ENCODE peak calls at places on chromosomes 3 and 15, in six cellular contexts. One of them, this sample, is unnamed.
A peak's percentile ranks its signal among the peaks of the same experiment; 100 is the strongest.

GRCh38 chr15:29571728-29572454 is 250.4 kb downstream of the TJP1 start:
- DNase-seq in BJ: no peak
- DNase-seq in bronchial epithelial cell: no peak
- DNase-seq in uterus: no peak
- DNase-seq in brain microvascular endothelial cell: no peak
- DNase-seq in lung: no peak
- DNase-seq in this sample: no peak

GRCh38 chr3:104044002-104044401 is 1322.7 kb upstream of the ALCAM start:
- DNase-seq in lung: no peak
- DNase-seq in uterus: no peak
- DNase-seq in BJ: no peak
- DNase-seq in bronchial epithelial cell: peak; percentile 33
- DNase-seq in brain microvascular endothelial cell: no peak
- DNase-seq in this sample: no peak

GRCh38 chr15:60591491-60592385 is 112.8 kb upstream of the ICE2 start:
- DNase-seq in brain microvascular endothelial cell: no peak
- DNase-seq in uterus: peak; percentile 34
- DNase-seq in BJ: no peak
- DNase-seq in lung: peak; percentile 46
- DNase-seq in bronchial epithelial cell: no peak
- DNase-seq in this sample: no peak

GRCh38 chr3:15306979-15307359 is 25.4 kb downstream of the SH3BP5 start:
- DNase-seq in bronchial epithelial cell: no peak
- DNase-seq in brain microvascular endothelial cell: no peak
- DNase-seq in lung: no peak
- DNase-seq in uterus: no peak
- DNase-seq in BJ: no peak
- DNase-seq in this sample: no peak

GRCh38 chr3:113084777-113085176 is 94.0 kb downstream of the GTPBP8 start:
- DNase-seq in lung: no peak
- DNase-seq in uterus: peak; percentile 55
- DNase-seq in BJ: peak; percentile 84
- DNase-seq in brain microvascular endothelial cell: peak; percentile 31
- DNase-seq in bronchial epithelial cell: peak; percentile 25
- DNase-seq in this sample: no peak

GRCh38 chr15:23565395-23566069 is at the start of gene MKRN3:
- DNase-seq in brain microvascular endothelial cell: no peak
- DNase-seq in BJ: no peak
- DNase-seq in lung: no peak
- DNase-seq in uterus: no peak
- DNase-seq in bronchial epithelial cell: no peak
- DNase-seq in this sample: no peak

GRCh38 chr3:139555249-139555648 is 15.7 kb upstream of the RBP1 start:
- DNase-seq in BJ: no peak
- DNase-seq in uterus: no peak
- DNase-seq in bronchial epithelial cell: no peak
- DNase-seq in brain microvascular endothelial cell: no peak
- DNase-seq in lung: no peak
- DNase-seq in this sample: no peak

GRCh38 chr3:69890691-69891090 is 108.8 kb upstream of the SAMMSON start:
- DNase-seq in lung: no peak
- DNase-seq in BJ: no peak
- DNase-seq in brain microvascular endothelial cell: no peak
- DNase-seq in uterus: no peak
- DNase-seq in bronchial epithelial cell: peak; percentile 59
- DNase-seq in this sample: no peak

GRCh38 chr3:180036092-180036677 is 552 bp downstream of the PEX5L start:
- DNase-seq in BJ: no peak
- DNase-seq in bronchial epithelial cell: no peak
- DNase-seq in lung: no peak
- DNase-seq in uterus: no peak
- DNase-seq in brain microvascular endothelial cell: no peak
- DNase-seq in this sample: no peak

GRCh38 chr3:162586591-162586990 is 1090.0 kb downstream of the OTOL1 start:
- DNase-seq in lung: no peak
- DNase-seq in bronchial epithelial cell: no peak
- DNase-seq in uterus: no peak
- DNase-seq in BJ: no peak
- DNase-seq in brain microvascular endothelial cell: peak; percentile 16
- DNase-seq in this sample: no peak

GRCh38 chr15:70375586-70375985 is 277.9 kb upstream of the TLE3 start:
- DNase-seq in brain microvascular endothelial cell: no peak
- DNase-seq in BJ: no peak
- DNase-seq in bronchial epithelial cell: no peak
- DNase-seq in uterus: no peak
- DNase-seq in lung: no peak
- DNase-seq in this sample: no peak

GRCh38 chr3:107957506-107957905 is 133.3 kb downstream of the CD47 start:
- DNase-seq in bronchial epithelial cell: no peak
- DNase-seq in uterus: no peak
- DNase-seq in brain microvascular endothelial cell: no peak
- DNase-seq in BJ: no peak
- DNase-seq in lung: no peak
- DNase-seq in this sample: no peak

GRCh38 chr15:100115711-100116090 is 226.1 kb downstream of the ADAMTS17 start:
- DNase-seq in brain microvascular endothelial cell: peak; percentile 65
- DNase-seq in lung: no peak
- DNase-seq in BJ: no peak
- DNase-seq in uterus: peak; percentile 45
- DNase-seq in bronchial epithelial cell: peak; percentile 79
- DNase-seq in this sample: no peak

GRCh38 chr15:57686657-57687056 is 19.9 kb upstream of the POLR2M start:
- DNase-seq in BJ: no peak
- DNase-seq in brain microvascular endothelial cell: peak; percentile 78
- DNase-seq in uterus: no peak
- DNase-seq in lung: no peak
- DNase-seq in bronchial epithelial cell: no peak
- DNase-seq in this sample: no peak

GRCh38 chr15:68210821-68211655 is 5.9 kb upstream of the CALML4 start:
- DNase-seq in lung: peak; percentile 47
- DNase-seq in brain microvascular endothelial cell: no peak
- DNase-seq in uterus: peak; percentile 64
- DNase-seq in BJ: no peak
- DNase-seq in bronchial epithelial cell: no peak
- DNase-seq in this sample: no peak

GRCh38 chr15:83010709-83011270 is 649 bp downstream of the C15orf40 start:
- DNase-seq in BJ: peak; percentile 20
- DNase-seq in lung: peak; percentile 84
- DNase-seq in brain microvascular endothelial cell: peak; percentile 78
- DNase-seq in uterus: peak; percentile 36
- DNase-seq in bronchial epithelial cell: peak; percentile 70
- DNase-seq in this sample: peak; percentile 28

GRCh38 chr3:104596551-104596950 is 770.2 kb upstream of the ALCAM start:
- DNase-seq in bronchial epithelial cell: peak; percentile 67
- DNase-seq in lung: no peak
- DNase-seq in BJ: no peak
- DNase-seq in brain microvascular endothelial cell: peak; percentile 37
- DNase-seq in uterus: no peak
- DNase-seq in this sample: peak; percentile 34

GRCh38 chr3:169148448-169149348 is 514.8 kb downstream of the MECOM start:
- DNase-seq in BJ: no peak
- DNase-seq in bronchial epithelial cell: peak; percentile 39
- DNase-seq in uterus: peak; percentile 24
- DNase-seq in brain microvascular endothelial cell: peak; percentile 0
- DNase-seq in lung: no peak
- DNase-seq in this sample: no peak

GRCh38 chr3:112640333-112640863 is 545 bp downstream of the CCDC80 start:
- DNase-seq in lung: no peak
- DNase-seq in uterus: peak; percentile 59
- DNase-seq in brain microvascular endothelial cell: peak; percentile 77
- DNase-seq in bronchial epithelial cell: peak; percentile 88
- DNase-seq in BJ: peak; percentile 60
- DNase-seq in this sample: no peak

GRCh38 chr3:50304601-50305000 is 1.2 kb upstream of the HYAL1 start:
- DNase-seq in brain microvascular endothelial cell: no peak
- DNase-seq in uterus: no peak
- DNase-seq in bronchial epithelial cell: peak; percentile 73
- DNase-seq in lung: no peak
- DNase-seq in BJ: no peak
- DNase-seq in this sample: no peak

GRCh38 chr15:85125056-85125661 is 143.5 kb downstream of the PDE8A start:
- DNase-seq in brain microvascular endothelial cell: peak; percentile 15
- DNase-seq in uterus: no peak
- DNase-seq in bronchial epithelial cell: peak; percentile 68
- DNase-seq in BJ: no peak
- DNase-seq in lung: no peak
- DNase-seq in this sample: peak; percentile 47

GRCh38 chr3:143601738-143602480 is 246.4 kb downstream of the SLC9A9 start:
- DNase-seq in BJ: no peak
- DNase-seq in bronchial epithelial cell: peak; percentile 97
- DNase-seq in uterus: no peak
- DNase-seq in brain microvascular endothelial cell: peak; percentile 90
- DNase-seq in lung: peak; percentile 56
- DNase-seq in this sample: no peak

GRCh38 chr3:16478516-16478915 is 35.0 kb downstream of the RFTN1 start:
- DNase-seq in brain microvascular endothelial cell: peak; percentile 75
- DNase-seq in lung: no peak
- DNase-seq in bronchial epithelial cell: peak; percentile 69
- DNase-seq in BJ: no peak
- DNase-seq in uterus: no peak
- DNase-seq in this sample: peak; percentile 62

GRCh38 chr3:42300013-42300412 is 34.0 kb upstream of the CCK start:
- DNase-seq in uterus: no peak
- DNase-seq in BJ: no peak
- DNase-seq in bronchial epithelial cell: peak; percentile 46
- DNase-seq in lung: no peak
- DNase-seq in brain microvascular endothelial cell: peak; percentile 35
- DNase-seq in this sample: peak; percentile 2

GRCh38 chr3:49133226-49133951 is 539 bp upstream of the LAMB2 start:
- DNase-seq in brain microvascular endothelial cell: peak; percentile 85
- DNase-seq in uterus: peak; percentile 88
- DNase-seq in bronchial epithelial cell: peak; percentile 81
- DNase-seq in lung: peak; percentile 86
- DNase-seq in BJ: peak; percentile 54
- DNase-seq in this sample: peak; percentile 37

GRCh38 chr3:186612721-186613636 is at the start of gene AHSG:
- DNase-seq in lung: no peak
- DNase-seq in uterus: no peak
- DNase-seq in brain microvascular endothelial cell: no peak
- DNase-seq in BJ: no peak
- DNase-seq in bronchial epithelial cell: no peak
- DNase-seq in this sample: no peak

GRCh38 chr3:186612065-186612464 is 795 bp upstream of the AHSG start:
- DNase-seq in uterus: no peak
- DNase-seq in bronchial epithelial cell: no peak
- DNase-seq in lung: no peak
- DNase-seq in brain microvascular endothelial cell: no peak
- DNase-seq in BJ: no peak
- DNase-seq in this sample: no peak

GRCh38 chr3:186614597-186615483 is 2.0 kb downstream of the AHSG start:
- DNase-seq in brain microvascular endothelial cell: peak; percentile 78
- DNase-seq in lung: peak; percentile 78
- DNase-seq in bronchial epithelial cell: peak; percentile 74
- DNase-seq in uterus: peak; percentile 59
- DNase-seq in BJ: no peak
- DNase-seq in this sample: no peak

GRCh38 chr3:186614266-186614596 is 1.4 kb downstream of the AHSG start:
- DNase-seq in lung: no peak
- DNase-seq in bronchial epithelial cell: no peak
- DNase-seq in BJ: no peak
- DNase-seq in brain microvascular endothelial cell: no peak
- DNase-seq in uterus: no peak
- DNase-seq in this sample: no peak

DNA sequence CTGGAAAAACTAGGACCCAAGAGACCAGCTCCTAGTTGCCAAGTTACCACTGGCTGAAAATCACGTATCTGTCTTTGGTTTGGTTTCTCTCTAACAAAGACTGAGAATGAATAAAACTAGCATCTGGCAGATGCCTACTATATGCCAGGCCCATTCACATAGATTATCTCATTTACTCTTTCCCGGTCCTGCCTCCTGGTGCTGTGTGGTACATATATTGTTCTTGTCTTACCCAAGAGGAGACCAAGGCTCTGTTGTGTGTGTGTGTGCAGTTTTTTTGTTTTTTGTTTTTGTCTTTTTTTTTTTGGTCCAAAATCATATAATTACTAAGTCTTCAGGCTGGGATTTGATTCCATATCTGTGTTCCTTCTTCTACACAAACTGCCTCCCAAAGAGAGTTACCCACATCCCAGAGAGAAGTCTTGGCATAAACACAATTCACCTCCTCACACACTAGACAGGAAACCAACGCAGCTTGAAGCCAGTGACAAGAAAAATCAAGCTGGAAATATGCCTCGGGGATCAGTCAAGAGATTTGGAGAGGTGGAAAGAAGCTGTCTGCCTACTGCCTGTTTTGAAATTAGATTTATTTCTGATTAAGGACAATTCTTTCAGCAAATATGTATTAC is 891 bp downstream of the AHSG start:
- DNase-seq in bronchial epithelial cell: no peak
- DNase-seq in lung: no peak
- DNase-seq in uterus: no peak
- DNase-seq in brain microvascular endothelial cell: no peak
- DNase-seq in BJ: no peak
- DNase-seq in this sample: no peak
- H3K4me3 ChIP-seq in bronchial epithelial cell: no peak overlapping the region
- H3K4me3 ChIP-seq in lung: no peak overlapping the region
- H3K4me3 ChIP-seq in uterus: no peak overlapping the region
- H3K4me3 ChIP-seq in brain microvascular endothelial cell: no peak overlapping the region
- H3K4me3 ChIP-seq in BJ: no peak overlapping the region
- H3K4me3 ChIP-seq in this sample: no peak overlapping the region

DNA sequence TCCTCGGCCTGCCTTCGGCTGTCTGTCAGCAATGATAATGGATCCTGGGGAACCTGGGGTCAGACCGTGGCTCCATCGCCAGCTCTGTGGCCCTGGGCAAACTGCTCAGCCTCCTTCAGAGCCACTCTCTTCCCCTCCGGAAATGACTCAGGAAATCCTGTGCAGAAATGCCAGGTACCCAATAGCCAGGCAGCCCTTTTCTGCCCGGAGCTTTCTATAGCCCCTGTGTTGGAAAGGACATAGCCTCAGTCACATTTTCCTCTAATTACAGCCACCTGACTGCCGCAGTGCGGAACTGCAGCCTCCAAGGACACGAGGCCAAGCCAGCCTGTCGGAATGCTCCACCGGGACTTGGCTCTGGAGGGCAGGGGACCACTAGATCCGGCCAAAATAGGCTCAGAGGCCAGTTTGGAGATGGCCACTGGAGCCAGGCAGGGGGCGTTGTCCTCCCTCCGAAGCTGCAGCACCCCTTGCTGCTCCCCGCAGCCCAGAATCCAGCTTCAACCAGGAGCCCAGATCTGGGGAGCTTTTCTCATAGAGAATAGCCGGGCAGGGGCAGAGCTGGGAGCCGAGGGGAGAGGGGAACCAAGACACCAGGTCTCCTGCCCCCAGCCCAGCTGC is 11.6 kb upstream of the ZXDC start:
- DNase-seq in lung: no peak
- DNase-seq in uterus: peak; percentile 30
- DNase-seq in BJ: no peak
- DNase-seq in bronchial epithelial cell: peak; percentile 58
- DNase-seq in brain microvascular endothelial cell: no peak
- DNase-seq in this sample: no peak
- TF ChIP-seq CTCF in lung: no peak
- TF ChIP-seq CTCF in uterus: no peak
- TF ChIP-seq CTCF in BJ: no peak
- TF ChIP-seq CTCF in bronchial epithelial cell: no peak
- TF ChIP-seq CTCF in brain microvascular endothelial cell: peak; percentile 27
- TF ChIP-seq CTCF in this sample: no peak

GRCh38 chr3:194139977-194140351 is 4.0 kb downstream of the HES1 start:
- DNase-seq in uterus: no peak
- DNase-seq in lung: no peak
- DNase-seq in brain microvascular endothelial cell: no peak
- DNase-seq in bronchial epithelial cell: no peak
- DNase-seq in BJ: no peak
- DNase-seq in this sample: no peak
- H3K4me3 ChIP-seq in uterus: no peak overlapping the region
- H3K4me3 ChIP-seq in lung: no peak overlapping the region
- H3K4me3 ChIP-seq in brain microvascular endothelial cell: no peak overlapping the region
- H3K4me3 ChIP-seq in bronchial epithelial cell: no peak overlapping the region
- H3K4me3 ChIP-seq in BJ: no peak overlapping the region
- H3K4me3 ChIP-seq in this sample: no peak overlapping the region

GRCh38 chr3:123880998-123881561 is 3.1 kb downstream of the MYLK start:
- DNase-seq in bronchial epithelial cell: peak; percentile 31
- DNase-seq in brain microvascular endothelial cell: peak; percentile 34
- DNase-seq in uterus: no peak
- DNase-seq in BJ: no peak
- DNase-seq in lung: no peak
- DNase-seq in this sample: no peak
- TF ChIP-seq CTCF in bronchial epithelial cell: peak; percentile 53
- TF ChIP-seq CTCF in brain microvascular endothelial cell: peak; percentile 84
- TF ChIP-seq CTCF in uterus: no peak
- TF ChIP-seq CTCF in BJ: peak; percentile 73
- TF ChIP-seq CTCF in lung: peak; percentile 0
- TF ChIP-seq CTCF in this sample: peak; percentile 66